ENCODE peak calls at places on chromosomes 16 and 17, in five cellular contexts. D, Y, U, F and R are unnamed samples.

GRCh38 chr17:69511244-69511643 is 96.7 kb downstream of the MAP2K6 start:
- DNase-seq in D (no peak), Y (no peak), U (no peak), F (no peak), R (no peak)

GRCh38 chr17:19346351-19347255 is 15.9 kb downstream of the B9D1 start:
- DNase-seq in D (peak; percentile 95), Y (peak; percentile 61), U (no peak), F (peak; percentile 92), R (peak; percentile 79)

GRCh38 chr17:68800731-68801130 is 154.5 kb downstream of the ABCA8 start:
- DNase-seq in D (peak; percentile 42), Y (no peak), U (no peak), F (no peak), R (no peak)

GRCh38 chr17:33642002-33642401 is 348.9 kb upstream of the ASIC2 start:
- DNase-seq in D (no peak), Y (no peak), U (no peak), F (no peak), R (no peak)

GRCh38 chr17:9729735-9730420 is 61.5 kb downstream of the DHRS7C start:
- DNase-seq in D (peak; percentile 14), Y (no peak), U (no peak), F (no peak), R (no peak)

GRCh38 chr17:3385869-3386816 is at the start of gene OR3A2:
- DNase-seq in D (no peak), Y (no peak), U (no peak), F (no peak), R (no peak)

GRCh38 chr17:57927048-57927723 is 28.0 kb downstream of the CUEDC1 start:
- DNase-seq in D (peak; percentile 74), Y (peak; percentile 53), U (no peak), F (peak; percentile 70), R (no peak)

GRCh38 chr17:31907342-31907975 is 6.0 kb upstream of the UTP6 start:
- DNase-seq in D (peak; percentile 51), Y (peak; percentile 44), U (no peak), F (peak; percentile 71), R (no peak)

GRCh38 chr17:21510686-21511367 is 134.7 kb downstream of the KCNJ12 start:
- DNase-seq in D (no peak), Y (no peak), U (no peak), F (no peak), R (no peak)

GRCh38 chr17:80279895-80280294 is 19.2 kb downstream of the RNF213 start:
- DNase-seq in D (peak; percentile 93), Y (no peak), U (no peak), F (peak; percentile 79), R (no peak)

GRCh38 chr17:74631468-74632195 is 8.1 kb upstream of the CD300E start:
- DNase-seq in D (peak; percentile 74), Y (no peak), U (no peak), F (no peak), R (no peak)

GRCh38 chr17:82273327-82274133 is at the start of gene CSNK1D:
- DNase-seq in D (peak; percentile 96), Y (peak; percentile 96), U (peak; percentile 89), F (peak; percentile 93), R (peak; percentile 76)

GRCh38 chr16:86716649-86717048 is 138.3 kb downstream of the FOXL1 start:
- DNase-seq in D (no peak), Y (no peak), U (no peak), F (no peak), R (no peak)

GRCh38 chr16:59296002-59296401 is 561.9 kb upstream of the GOT2 start:
- DNase-seq in D (no peak), Y (no peak), U (no peak), F (no peak), R (no peak)

GRCh38 chr16:30430428-30430970 is 669 bp upstream of the DCTPP1 start:
- DNase-seq in D (peak; percentile 45), Y (no peak), U (no peak), F (peak; percentile 57), R (no peak)

GRCh38 chr17:61395409-61395982 is 4.1 kb upstream of the TBX2 start:
- DNase-seq in D (no peak), Y (no peak), U (no peak), F (no peak), R (no peak)

GRCh38 chr16:73219176-73219575 is 171.2 kb upstream of the ZFHX3 start:
- DNase-seq in D (no peak), Y (no peak), U (no peak), F (no peak), R (no peak)

GRCh38 chr17:80480248-80480647 is 3.8 kb upstream of the NPTX1 start:
- DNase-seq in D (no peak), Y (no peak), U (no peak), F (no peak), R (no peak)

GRCh38 chr16:88004391-88004790 is 53.2 kb downstream of the BANP start:
- DNase-seq in D (no peak), Y (no peak), U (no peak), F (no peak), R (no peak)

GRCh38 chr17:79148584-79148983 is 74.0 kb downstream of the ENGASE start:
- DNase-seq in D (no peak), Y (no peak), U (no peak), F (no peak), R (no peak)

GRCh38 chr17:72404872-72405271 is 284.1 kb downstream of the SOX9 start:
- DNase-seq in D (peak; percentile 83), Y (no peak), U (no peak), F (no peak), R (no peak)

GRCh38 chr17:72639711-72640110 is 452.8 kb downstream of the SLC39A11 start:
- DNase-seq in D (no peak), Y (no peak), U (no peak), F (no peak), R (no peak)

GRCh38 chr17:40879026-40879425 is 6.0 kb downstream of the KRT20 start:
- DNase-seq in D (no peak), Y (no peak), U (no peak), F (no peak), R (no peak)

GRCh38 chr16:86427327-86427935 is 82.9 kb upstream of the FOXF1 start:
- DNase-seq in D (no peak), Y (no peak), U (no peak), F (no peak), R (no peak)

GRCh38 chr16:21076186-21076883 is 74.3 kb downstream of the DNAH3 start:
- DNase-seq in D (no peak), Y (no peak), U (no peak), F (no peak), R (no peak)

GRCh38 chr17:73646409-73647305 is 2.4 kb upstream of the SDK2 start:
- DNase-seq in D (peak; percentile 18), Y (peak; percentile 13), U (no peak), F (no peak), R (no peak)

GRCh38 chr17:17171991-17172939 is 33.9 kb downstream of the PLD6 start:
- DNase-seq in D (no peak), Y (no peak), U (no peak), F (no peak), R (no peak)

GRCh38 chr16:87586201-87586782 is 16.0 kb upstream of the JPH3 start:
- DNase-seq in D (no peak), Y (no peak), U (no peak), F (peak; percentile 35), R (no peak)

GRCh38 chr17:42288985-42289862 is 926 bp downstream of the STAT5A start:
- DNase-seq in D (no peak), Y (peak; percentile 55), U (peak; percentile 46), F (peak; percentile 68), R (peak; percentile 48)

GRCh38 chr17:82658796-82659452 is 10.7 kb upstream of the WDR45B start:
- DNase-seq in D (no peak), Y (no peak), U (no peak), F (no peak), R (no peak)

GRCh38 chr17:1714488-1714979 is 4.4 kb upstream of the TLCD2 start:
- DNase-seq in D (peak; percentile 100), Y (peak; percentile 96), U (no peak), F (peak; percentile 99), R (peak; percentile 98)

GRCh38 chr17:72602517-72603345 is 481.9 kb downstream of the SOX9 start:
- DNase-seq in D (peak; percentile 90), Y (peak; percentile 47), U (no peak), F (no peak), R (no peak)

GRCh38 chr16:55613578-55614333 is 42.0 kb upstream of the SLC6A2 start:
- DNase-seq in D (no peak), Y (no peak), U (no peak), F (no peak), R (no peak)
- H3K36me3 ChIP-seq in D (no peaks in the 10 kb centered on the region), Y (no peaks in the 10 kb centered on the region), U (no peaks in the 10 kb centered on the region), F (no peaks in the 10 kb centered on the region), R (no peaks in the 10 kb centered on the region)

GRCh38 chr17:39675390-39676082 is 7.3 kb downstream of the PNMT start:
- DNase-seq in D (no peak), Y (no peak), U (no peak), F (no peak), R (no peak)
- H3K4me1 ChIP-seq in D (no peaks in the 10 kb centered on the region), Y (peaks cover 73% of the 10 kb centered on the region), U (peaks cover 32% of the 10 kb centered on the region), F (peaks cover 3% of the 10 kb centered on the region), R (peaks cover 62% of the 10 kb centered on the region)

GRCh38 chr16:24845726-24846547 is at the start of gene SLC5A11:
- DNase-seq in D (no peak), Y (no peak), U (no peak), F (no peak), R (no peak)
- H3K4me3 ChIP-seq in D (no peak within 1 kb of the TSS), Y (no peak within 1 kb of the TSS), U (no peak within 1 kb of the TSS), F (no peak within 1 kb of the TSS), R (no peak within 1 kb of the TSS)

GRCh38 chr16:13631916-13632315 is 288.0 kb upstream of the ERCC4 start:
- DNase-seq in D (no peak), Y (no peak), U (no peak), F (no peak), R (no peak)

GRCh38 chr16:13631213-13631767 is 288.7 kb upstream of the ERCC4 start:
- DNase-seq in D (no peak), Y (no peak), U (no peak), F (no peak), R (no peak)

GRCh38 chr16:13634253-13634652 is 285.7 kb upstream of the ERCC4 start:
- DNase-seq in D (no peak), Y (no peak), U (no peak), F (no peak), R (no peak)

GRCh38 chr16:13634921-13635320 is 285.0 kb upstream of the ERCC4 start:
- DNase-seq in D (no peak), Y (no peak), U (no peak), F (no peak), R (no peak)

DNA sequence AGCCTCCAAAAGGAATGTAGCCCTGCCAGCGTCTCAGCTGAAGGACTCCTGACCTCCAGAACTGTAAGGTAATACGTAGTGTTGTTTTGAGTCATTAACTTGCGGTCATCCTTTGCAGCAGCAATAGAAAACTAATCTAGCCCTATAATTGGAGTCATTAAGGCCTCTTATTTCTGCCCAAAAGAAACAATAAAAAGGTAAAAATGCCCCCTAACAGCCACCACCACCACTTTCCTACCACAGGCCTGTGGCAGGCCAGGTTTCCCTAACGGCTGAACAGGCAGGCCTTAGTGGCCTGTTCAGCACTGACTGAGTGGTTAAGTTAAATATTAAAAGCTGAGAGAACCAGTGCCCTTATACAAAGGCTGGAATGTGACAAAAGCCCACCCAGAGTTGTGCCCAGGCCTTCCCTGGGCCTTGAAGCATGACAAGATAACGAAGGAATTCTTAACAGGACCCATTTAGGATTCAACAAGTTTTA is 286.5 kb upstream of the ERCC4 start:
- DNase-seq in D (no peak), Y (no peak), U (no peak), F (no peak), R (no peak)
- H3K36me3 ChIP-seq in D (no peaks in the 10 kb centered on the region), Y (no peaks in the 10 kb centered on the region), U (no peaks in the 10 kb centered on the region), F (no peaks in the 10 kb centered on the region), R (no peaks in the 10 kb centered on the region)